ENCODE peak calls at places on chromosomes 12 and 14, in six cellular contexts. One of them, this sample, is unnamed.
A peak's percentile ranks its signal among the peaks of the same experiment; 100 is the strongest.

GRCh38 chr14:24481622-24482324 is 26.3 kb downstream of the CMA1 start:
- DNase-seq in K562: peak; percentile 71
- DNase-seq in HCT116: peak; percentile 44
- DNase-seq in spleen: peak; percentile 83
- DNase-seq in stomach: peak; percentile 27
- DNase-seq in prostate gland: no peak
- DNase-seq in this sample: no peak

GRCh38 chr12:13941258-13942249 is 39.8 kb downstream of the GRIN2B start:
- DNase-seq in stomach: peak; percentile 75
- DNase-seq in spleen: no peak
- DNase-seq in K562: peak; percentile 10
- DNase-seq in prostate gland: no peak
- DNase-seq in HCT116: peak; percentile 77
- DNase-seq in this sample: no peak

GRCh38 chr12:72699362-72699761 is 427.2 kb downstream of the TRHDE start:
- DNase-seq in spleen: no peak
- DNase-seq in stomach: no peak
- DNase-seq in HCT116: no peak
- DNase-seq in K562: no peak
- DNase-seq in prostate gland: no peak
- DNase-seq in this sample: no peak

GRCh38 chr14:100577986-100578431 is 9.2 kb downstream of the BEGAIN start:
- DNase-seq in stomach: no peak
- DNase-seq in prostate gland: no peak
- DNase-seq in K562: no peak
- DNase-seq in spleen: peak; percentile 41
- DNase-seq in HCT116: no peak
- DNase-seq in this sample: peak; percentile 29

GRCh38 chr12:130698106-130698505 is 18.0 kb downstream of the RIMBP2 start:
- DNase-seq in spleen: peak; percentile 39
- DNase-seq in stomach: no peak
- DNase-seq in K562: no peak
- DNase-seq in prostate gland: no peak
- DNase-seq in HCT116: no peak
- DNase-seq in this sample: peak; percentile 32

GRCh38 chr14:96811265-96811664 is 14.1 kb downstream of the VRK1 start:
- DNase-seq in HCT116: no peak
- DNase-seq in prostate gland: no peak
- DNase-seq in stomach: no peak
- DNase-seq in K562: no peak
- DNase-seq in spleen: no peak
- DNase-seq in this sample: no peak

GRCh38 chr14:105602799-105603763 is 76.7 kb downstream of the TMEM121 start:
- DNase-seq in spleen: peak; percentile 72
- DNase-seq in prostate gland: no peak
- DNase-seq in K562: peak; percentile 13
- DNase-seq in HCT116: no peak
- DNase-seq in stomach: no peak
- DNase-seq in this sample: no peak

GRCh38 chr14:56659964-56660551 is 80.5 kb downstream of the TMEM260 start:
- DNase-seq in K562: peak; percentile 35
- DNase-seq in spleen: no peak
- DNase-seq in HCT116: peak; percentile 32
- DNase-seq in stomach: no peak
- DNase-seq in prostate gland: no peak
- DNase-seq in this sample: no peak

GRCh38 chr12:106145539-106146447 is 7.0 kb upstream of the NUAK1 start:
- DNase-seq in prostate gland: no peak
- DNase-seq in K562: no peak
- DNase-seq in spleen: no peak
- DNase-seq in HCT116: no peak
- DNase-seq in stomach: peak; percentile 80
- DNase-seq in this sample: no peak

GRCh38 chr12:121789800-121790748 is 3.4 kb downstream of the RHOF start:
- DNase-seq in spleen: peak; percentile 99
- DNase-seq in stomach: peak; percentile 75
- DNase-seq in prostate gland: no peak
- DNase-seq in HCT116: no peak
- DNase-seq in K562: no peak
- DNase-seq in this sample: peak; percentile 77

GRCh38 chr14:83566567-83566966 is 1963.4 kb upstream of the FLRT2 start:
- DNase-seq in spleen: no peak
- DNase-seq in stomach: no peak
- DNase-seq in HCT116: no peak
- DNase-seq in prostate gland: no peak
- DNase-seq in K562: no peak
- DNase-seq in this sample: no peak

GRCh38 chr14:67602995-67603545 is 3.0 kb upstream of the PIGH start:
- DNase-seq in HCT116: no peak
- DNase-seq in prostate gland: no peak
- DNase-seq in spleen: no peak
- DNase-seq in stomach: no peak
- DNase-seq in K562: no peak
- DNase-seq in this sample: no peak

GRCh38 chr12:34257093-34257492 is 234.8 kb downstream of the ALG10 start:
- DNase-seq in spleen: no peak
- DNase-seq in HCT116: no peak
- DNase-seq in stomach: no peak
- DNase-seq in prostate gland: no peak
- DNase-seq in K562: no peak
- DNase-seq in this sample: no peak

GRCh38 chr12:131735863-131736806 is 25.2 kb downstream of the SFSWAP start:
- DNase-seq in HCT116: no peak
- DNase-seq in prostate gland: no peak
- DNase-seq in K562: no peak
- DNase-seq in spleen: no peak
- DNase-seq in stomach: no peak
- DNase-seq in this sample: no peak

GRCh38 chr12:75814856-75815754 is 216.5 kb downstream of the PHLDA1 start:
- DNase-seq in HCT116: no peak
- DNase-seq in K562: no peak
- DNase-seq in prostate gland: no peak
- DNase-seq in stomach: no peak
- DNase-seq in spleen: no peak
- DNase-seq in this sample: no peak

GRCh38 chr14:71115306-71115705 is 208.0 kb downstream of the PCNX1 start:
- DNase-seq in prostate gland: no peak
- DNase-seq in spleen: no peak
- DNase-seq in K562: no peak
- DNase-seq in HCT116: no peak
- DNase-seq in stomach: no peak
- DNase-seq in this sample: no peak

GRCh38 chr12:111211910-111212757 is 156.8 kb downstream of the PHETA1 start:
- DNase-seq in stomach: no peak
- DNase-seq in spleen: no peak
- DNase-seq in K562: peak; percentile 45
- DNase-seq in prostate gland: no peak
- DNase-seq in HCT116: no peak
- DNase-seq in this sample: no peak

GRCh38 chr12:19941096-19941495 is 427.2 kb upstream of the PDE3A start:
- DNase-seq in spleen: no peak
- DNase-seq in K562: no peak
- DNase-seq in HCT116: no peak
- DNase-seq in stomach: no peak
- DNase-seq in prostate gland: no peak
- DNase-seq in this sample: no peak

GRCh38 chr12:50401383-50402155 is 884 bp downstream of the LARP4 start:
- DNase-seq in spleen: no peak
- DNase-seq in stomach: no peak
- DNase-seq in prostate gland: peak; percentile 65
- DNase-seq in HCT116: no peak
- DNase-seq in K562: peak; percentile 11
- DNase-seq in this sample: peak; percentile 67

GRCh38 chr12:48159976-48160525 is 2.7 kb upstream of the ASB8 start:
- DNase-seq in spleen: no peak
- DNase-seq in prostate gland: no peak
- DNase-seq in stomach: no peak
- DNase-seq in HCT116: no peak
- DNase-seq in K562: no peak
- DNase-seq in this sample: no peak

GRCh38 chr12:122882908-122883563 is 12.9 kb downstream of the VPS37B start:
- DNase-seq in spleen: no peak
- DNase-seq in K562: no peak
- DNase-seq in prostate gland: no peak
- DNase-seq in stomach: no peak
- DNase-seq in HCT116: no peak
- DNase-seq in this sample: no peak

GRCh38 chr12:87793134-87793533 is 236.1 kb downstream of the C12orf50 start:
- DNase-seq in prostate gland: no peak
- DNase-seq in HCT116: no peak
- DNase-seq in spleen: no peak
- DNase-seq in K562: no peak
- DNase-seq in stomach: no peak
- DNase-seq in this sample: no peak

GRCh38 chr12:52350021-52350620 is 17.2 kb downstream of the KRT85 start:
- DNase-seq in K562: no peak
- DNase-seq in spleen: no peak
- DNase-seq in stomach: peak; percentile 14
- DNase-seq in HCT116: no peak
- DNase-seq in prostate gland: no peak
- DNase-seq in this sample: no peak

GRCh38 chr12:1131811-1132224 is 140.8 kb downstream of the ERC1 start:
- DNase-seq in K562: no peak
- DNase-seq in HCT116: no peak
- DNase-seq in spleen: no peak
- DNase-seq in prostate gland: peak; percentile 81
- DNase-seq in stomach: peak; percentile 40
- DNase-seq in this sample: no peak

GRCh38 chr14:93212432-93212831 is 5.4 kb downstream of the UBR7 start:
- DNase-seq in HCT116: no peak
- DNase-seq in prostate gland: no peak
- DNase-seq in stomach: no peak
- DNase-seq in K562: no peak
- DNase-seq in spleen: no peak
- DNase-seq in this sample: no peak

GRCh38 chr14:36346052-36346451 is 25.6 kb upstream of the MBIP start:
- DNase-seq in HCT116: no peak
- DNase-seq in stomach: no peak
- DNase-seq in K562: no peak
- DNase-seq in spleen: no peak
- DNase-seq in prostate gland: no peak
- DNase-seq in this sample: no peak

GRCh38 chr14:36340276-36340890 is 19.9 kb upstream of the MBIP start:
- DNase-seq in K562: no peak
- DNase-seq in HCT116: no peak
- DNase-seq in stomach: no peak
- DNase-seq in spleen: no peak
- DNase-seq in prostate gland: no peak
- DNase-seq in this sample: no peak

GRCh38 chr14:36339817-36340216 is 19.4 kb upstream of the MBIP start:
- DNase-seq in K562: no peak
- DNase-seq in stomach: no peak
- DNase-seq in HCT116: no peak
- DNase-seq in spleen: no peak
- DNase-seq in prostate gland: no peak
- DNase-seq in this sample: no peak

DNA sequence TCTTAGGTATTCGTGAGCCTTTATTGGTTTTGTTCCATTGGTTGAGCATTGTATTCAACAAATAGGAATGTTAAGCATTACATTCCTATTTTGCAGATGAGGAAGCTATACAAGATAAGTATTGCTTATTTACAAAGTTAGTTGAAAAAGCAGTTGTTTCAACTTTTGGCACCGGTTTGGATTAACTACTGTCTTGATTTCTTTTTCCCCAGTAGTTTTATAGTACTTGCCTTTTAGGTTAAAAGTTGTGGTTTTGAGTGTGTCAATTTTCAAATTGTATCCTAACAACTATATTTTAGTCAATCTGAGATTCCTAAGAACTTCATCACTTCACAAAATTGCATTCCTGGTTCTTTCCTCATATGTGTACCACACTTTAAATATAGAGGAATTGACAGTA is 23.8 kb upstream of the MBIP start:
- DNase-seq in HCT116: no peak
- DNase-seq in prostate gland: no peak
- DNase-seq in spleen: no peak
- DNase-seq in K562: no peak
- DNase-seq in stomach: no peak
- DNase-seq in this sample: no peak
- TF ChIP-seq POLR2AphosphoS5 in HCT116: no peak
- TF ChIP-seq POLR2AphosphoS5 in prostate gland: no peak
- TF ChIP-seq POLR2AphosphoS5 in spleen: no peak
- TF ChIP-seq POLR2AphosphoS5 in K562: no peak
- TF ChIP-seq POLR2AphosphoS5 in stomach: no peak
- TF ChIP-seq POLR2AphosphoS5 in this sample: no peak

GRCh38 chr12:6925543-6926279 is 2.0 kb upstream of the ATN1 start:
- DNase-seq in stomach: peak; percentile 77
- DNase-seq in prostate gland: peak; percentile 79
- DNase-seq in K562: no peak
- DNase-seq in HCT116: peak; percentile 90
- DNase-seq in spleen: peak; percentile 74
- DNase-seq in this sample: peak; percentile 95
- TF ChIP-seq POLR2A in stomach: no peak
- TF ChIP-seq POLR2A in prostate gland: peak; percentile 45
- TF ChIP-seq POLR2A in K562: no peak
- TF ChIP-seq POLR2A in HCT116: peak; percentile 93
- TF ChIP-seq POLR2A in spleen: no peak
- TF ChIP-seq POLR2A in this sample: peak; percentile 28

GRCh38 chr12:8593246-8593645 is 19.4 kb downstream of the AICDA start:
- DNase-seq in spleen: no peak
- DNase-seq in K562: no peak
- DNase-seq in stomach: no peak
- DNase-seq in prostate gland: no peak
- DNase-seq in HCT116: no peak
- DNase-seq in this sample: no peak

GRCh38 chr12:8590842-8591545 is 21.7 kb downstream of the AICDA start:
- DNase-seq in K562: no peak
- DNase-seq in HCT116: no peak
- DNase-seq in prostate gland: no peak
- DNase-seq in spleen: no peak
- DNase-seq in stomach: no peak
- DNase-seq in this sample: no peak

GRCh38 chr12:8589679-8590078 is 23.0 kb downstream of the AICDA start:
- DNase-seq in stomach: no peak
- DNase-seq in K562: no peak
- DNase-seq in spleen: no peak
- DNase-seq in prostate gland: no peak
- DNase-seq in HCT116: no peak
- DNase-seq in this sample: no peak

GRCh38 chr12:8594072-8594471 is 18.6 kb downstream of the AICDA start:
- DNase-seq in prostate gland: no peak
- DNase-seq in stomach: no peak
- DNase-seq in spleen: no peak
- DNase-seq in K562: no peak
- DNase-seq in HCT116: no peak
- DNase-seq in this sample: no peak
- TF ChIP-seq CTCF in prostate gland: no peak
- TF ChIP-seq CTCF in stomach: no peak
- TF ChIP-seq CTCF in spleen: no peak
- TF ChIP-seq CTCF in K562: no peak
- TF ChIP-seq CTCF in HCT116: no peak
- TF ChIP-seq CTCF in this sample: no peak

DNA sequence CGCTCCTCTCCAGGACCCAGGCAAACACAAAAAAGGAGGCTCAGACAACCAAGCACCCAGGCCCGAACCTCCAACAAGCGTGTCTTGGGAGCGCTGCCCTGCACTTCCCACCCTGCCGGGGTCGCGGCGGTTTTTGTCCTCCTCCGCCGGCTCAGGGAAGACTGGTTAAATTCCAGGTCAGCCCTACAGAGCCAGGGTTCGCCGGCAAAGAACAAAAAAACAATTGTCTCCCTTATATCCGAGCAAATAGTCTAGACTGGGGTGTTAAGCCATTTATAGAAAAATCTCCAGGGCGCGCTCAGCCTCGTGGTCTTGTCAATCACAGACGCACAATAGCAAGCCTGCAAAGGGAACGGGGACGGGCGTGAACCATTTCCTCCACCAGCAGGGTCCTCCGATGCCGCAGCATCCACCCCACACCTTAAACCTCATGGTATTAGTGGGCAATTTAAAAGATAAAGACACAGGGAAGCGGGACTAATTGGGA is 46.9 kb downstream of the BCAT1 start:
- DNase-seq in K562: no peak
- DNase-seq in stomach: no peak
- DNase-seq in prostate gland: no peak
- DNase-seq in spleen: no peak
- DNase-seq in HCT116: no peak
- DNase-seq in this sample: no peak
- TF ChIP-seq POLR2AphosphoS5 in K562: no peak
- TF ChIP-seq POLR2AphosphoS5 in stomach: no peak
- TF ChIP-seq POLR2AphosphoS5 in prostate gland: no peak
- TF ChIP-seq POLR2AphosphoS5 in spleen: no peak
- TF ChIP-seq POLR2AphosphoS5 in HCT116: no peak
- TF ChIP-seq POLR2AphosphoS5 in this sample: no peak